ENCODE peak calls at places on chromosomes 11 and 22, in five cellular contexts. One of them, this sample, is unnamed.
A peak's percentile ranks its signal among the peaks of the same experiment; 100 is the strongest.

GRCh38 chr11:23644443-23644842 is 784.2 kb upstream of the CCDC179 start:
- DNase-seq in thoracic aorta: no peak
- DNase-seq in right atrium auricular region: no peak
- DNase-seq in nephron progenitor cell: no peak
- DNase-seq in thyroid gland: no peak
- DNase-seq in this sample: no peak

GRCh38 chr11:129425214-129425613 is 49.6 kb downstream of the BARX2 start:
- DNase-seq in thoracic aorta: no peak
- DNase-seq in right atrium auricular region: no peak
- DNase-seq in nephron progenitor cell: no peak
- DNase-seq in thyroid gland: no peak
- DNase-seq in this sample: no peak

GRCh38 chr11:59062602-59063529 is 23.2 kb upstream of the GLYATL1B start:
- DNase-seq in thoracic aorta: no peak
- DNase-seq in right atrium auricular region: no peak
- DNase-seq in nephron progenitor cell: no peak
- DNase-seq in thyroid gland: no peak
- DNase-seq in this sample: no peak

GRCh38 chr11:45212566-45213315 is 66.3 kb downstream of the PRDM11 start:
- DNase-seq in thoracic aorta: no peak
- DNase-seq in right atrium auricular region: no peak
- DNase-seq in nephron progenitor cell: peak; percentile 31
- DNase-seq in thyroid gland: no peak
- DNase-seq in this sample: no peak

GRCh38 chr22:23622634-23623033 is 9.5 kb downstream of the DRICH1 start:
- DNase-seq in thoracic aorta: no peak
- DNase-seq in right atrium auricular region: no peak
- DNase-seq in nephron progenitor cell: no peak
- DNase-seq in thyroid gland: no peak
- DNase-seq in this sample: no peak

GRCh38 chr11:84549221-84549620 is 1077.9 kb downstream of the DLG2 start:
- DNase-seq in thoracic aorta: no peak
- DNase-seq in right atrium auricular region: no peak
- DNase-seq in nephron progenitor cell: no peak
- DNase-seq in thyroid gland: no peak
- DNase-seq in this sample: no peak

GRCh38 chr11:41461057-41461681 is 1.7 kb upstream of the LRRC4C start:
- DNase-seq in thoracic aorta: no peak
- DNase-seq in right atrium auricular region: no peak
- DNase-seq in nephron progenitor cell: no peak
- DNase-seq in thyroid gland: no peak
- DNase-seq in this sample: no peak

GRCh38 chr11:17528906-17529813 is 15.1 kb downstream of the USH1C start:
- DNase-seq in thoracic aorta: no peak
- DNase-seq in right atrium auricular region: no peak
- DNase-seq in nephron progenitor cell: no peak
- DNase-seq in thyroid gland: peak; percentile 83
- DNase-seq in this sample: no peak

GRCh38 chr11:25970726-25971508 is 361.0 kb upstream of the ANO3 start:
- DNase-seq in thoracic aorta: no peak
- DNase-seq in right atrium auricular region: no peak
- DNase-seq in nephron progenitor cell: no peak
- DNase-seq in thyroid gland: no peak
- DNase-seq in this sample: no peak

GRCh38 chr11:122423886-122424285 is 231.6 kb upstream of the UBASH3B start:
- DNase-seq in thoracic aorta: no peak
- DNase-seq in right atrium auricular region: no peak
- DNase-seq in nephron progenitor cell: no peak
- DNase-seq in thyroid gland: no peak
- DNase-seq in this sample: no peak

GRCh38 chr11:74650498-74650897 is 58.1 kb downstream of the POLD3 start:
- DNase-seq in thoracic aorta: no peak
- DNase-seq in right atrium auricular region: no peak
- DNase-seq in nephron progenitor cell: no peak
- DNase-seq in thyroid gland: no peak
- DNase-seq in this sample: no peak

GRCh38 chr11:28887681-28888080 is 779.5 kb downstream of the METTL15 start:
- DNase-seq in thoracic aorta: no peak
- DNase-seq in right atrium auricular region: no peak
- DNase-seq in nephron progenitor cell: no peak
- DNase-seq in thyroid gland: no peak
- DNase-seq in this sample: no peak

GRCh38 chr11:103594283-103594682 is 442.2 kb upstream of the DDI1 start:
- DNase-seq in thoracic aorta: no peak
- DNase-seq in right atrium auricular region: no peak
- DNase-seq in nephron progenitor cell: no peak
- DNase-seq in thyroid gland: no peak
- DNase-seq in this sample: no peak

GRCh38 chr11:113376156-113376555 is 11.4 kb upstream of the ANKK1 start:
- DNase-seq in thoracic aorta: no peak
- DNase-seq in right atrium auricular region: no peak
- DNase-seq in nephron progenitor cell: no peak
- DNase-seq in thyroid gland: no peak
- DNase-seq in this sample: no peak

GRCh38 chr11:43580735-43581369 is 99.7 kb upstream of the HSD17B12 start:
- DNase-seq in thoracic aorta: no peak
- DNase-seq in right atrium auricular region: no peak
- DNase-seq in nephron progenitor cell: peak; percentile 39
- DNase-seq in thyroid gland: no peak
- DNase-seq in this sample: no peak

GRCh38 chr11:30435488-30435887 is 112.6 kb downstream of the ARL14EP start:
- DNase-seq in thoracic aorta: no peak
- DNase-seq in right atrium auricular region: no peak
- DNase-seq in nephron progenitor cell: no peak
- DNase-seq in thyroid gland: peak; percentile 37
- DNase-seq in this sample: no peak

GRCh38 chr22:33917744-33918406 is 2.4 kb downstream of the LARGE1 start:
- DNase-seq in thoracic aorta: no peak
- DNase-seq in right atrium auricular region: no peak
- DNase-seq in nephron progenitor cell: peak; percentile 10
- DNase-seq in thyroid gland: no peak
- DNase-seq in this sample: no peak

GRCh38 chr11:1561266-1561665 is 10.8 kb downstream of the DUSP8 start:
- DNase-seq in thoracic aorta: no peak
- DNase-seq in right atrium auricular region: no peak
- DNase-seq in nephron progenitor cell: no peak
- DNase-seq in thyroid gland: no peak
- DNase-seq in this sample: peak; percentile 68

GRCh38 chr22:46830001-46830715 is 67.7 kb downstream of the TBC1D22A start:
- DNase-seq in thoracic aorta: no peak
- DNase-seq in right atrium auricular region: peak; percentile 71
- DNase-seq in nephron progenitor cell: no peak
- DNase-seq in thyroid gland: peak; percentile 20
- DNase-seq in this sample: peak; percentile 62

GRCh38 chr22:46835288-46835687 is 72.8 kb downstream of the TBC1D22A start:
- DNase-seq in thoracic aorta: no peak
- DNase-seq in right atrium auricular region: no peak
- DNase-seq in nephron progenitor cell: no peak
- DNase-seq in thyroid gland: no peak
- DNase-seq in this sample: no peak

GRCh38 chr22:46830841-46831240 is 68.4 kb downstream of the TBC1D22A start:
- DNase-seq in thoracic aorta: no peak
- DNase-seq in right atrium auricular region: no peak
- DNase-seq in nephron progenitor cell: no peak
- DNase-seq in thyroid gland: no peak
- DNase-seq in this sample: no peak

GRCh38 chr22:46835693-46836092 is 73.2 kb downstream of the TBC1D22A start:
- DNase-seq in thoracic aorta: no peak
- DNase-seq in right atrium auricular region: no peak
- DNase-seq in nephron progenitor cell: no peak
- DNase-seq in thyroid gland: no peak
- DNase-seq in this sample: no peak

GRCh38 chr22:46833228-46833627 is 70.8 kb downstream of the TBC1D22A start:
- DNase-seq in thoracic aorta: no peak
- DNase-seq in right atrium auricular region: no peak
- DNase-seq in nephron progenitor cell: peak; percentile 21
- DNase-seq in thyroid gland: peak; percentile 67
- DNase-seq in this sample: no peak
- TF ChIP-seq CTCF in thoracic aorta: no peak
- TF ChIP-seq CTCF in right atrium auricular region: peak; percentile 41
- TF ChIP-seq CTCF in nephron progenitor cell: peak; percentile 27
- TF ChIP-seq CTCF in thyroid gland: no peak
- TF ChIP-seq CTCF in this sample: peak; percentile 67

DNA sequence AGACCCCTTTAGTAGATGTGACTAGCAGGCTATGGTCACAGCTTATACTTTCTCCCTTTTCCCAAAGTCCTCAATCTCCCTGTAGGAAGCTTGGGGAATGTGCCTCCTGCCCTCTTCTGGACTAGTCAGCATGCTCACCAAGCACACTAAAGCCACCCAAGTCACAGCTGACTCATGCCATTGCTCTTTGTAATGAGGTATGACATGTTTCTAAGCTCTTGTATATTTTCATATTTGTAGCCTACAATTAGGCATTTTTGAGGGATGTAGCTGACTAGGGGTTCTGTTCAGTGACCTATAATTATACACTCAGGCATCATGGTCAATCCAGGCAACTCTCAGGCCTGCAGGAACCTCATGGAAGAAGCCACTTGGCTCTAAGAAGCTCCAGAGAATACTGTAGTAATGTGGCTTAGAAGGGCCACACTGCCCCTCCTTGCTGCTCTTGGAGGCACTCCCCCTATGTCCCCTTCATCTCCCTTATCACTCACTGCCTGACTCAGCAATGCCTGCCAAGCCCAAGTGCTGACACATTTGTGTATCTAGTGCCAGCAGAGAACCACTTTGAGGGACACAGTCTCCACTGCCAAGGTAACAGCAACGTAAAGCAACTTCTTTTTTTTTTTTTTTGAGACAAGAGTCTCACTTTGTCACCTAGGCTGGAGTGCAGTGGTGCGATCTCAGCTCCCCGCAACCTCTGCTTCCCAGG is 86.2 kb downstream of the RPL27A start:
- DNase-seq in thoracic aorta: peak; percentile 62
- DNase-seq in right atrium auricular region: no peak
- DNase-seq in nephron progenitor cell: no peak
- DNase-seq in thyroid gland: peak; percentile 64
- DNase-seq in this sample: no peak
- TF ChIP-seq CTCF in thoracic aorta: peak; percentile 29
- TF ChIP-seq CTCF in right atrium auricular region: peak; percentile 49
- TF ChIP-seq CTCF in nephron progenitor cell: no peak
- TF ChIP-seq CTCF in thyroid gland: no peak
- TF ChIP-seq CTCF in this sample: no peak

GRCh38 chr11:3049430-3050243 is 7.6 kb downstream of the CARS1 start:
- DNase-seq in thoracic aorta: peak; percentile 55
- DNase-seq in right atrium auricular region: peak; percentile 85
- DNase-seq in nephron progenitor cell: no peak
- DNase-seq in thyroid gland: peak; percentile 35
- DNase-seq in this sample: no peak
- TF ChIP-seq CTCF in thoracic aorta: peak; percentile 38
- TF ChIP-seq CTCF in right atrium auricular region: peak; percentile 29
- TF ChIP-seq CTCF in nephron progenitor cell: no peak
- TF ChIP-seq CTCF in thyroid gland: no peak
- TF ChIP-seq CTCF in this sample: no peak

GRCh38 chr11:60942207-60942606 is 9.8 kb downstream of the SLC15A3 start:
- DNase-seq in thoracic aorta: no peak
- DNase-seq in right atrium auricular region: no peak
- DNase-seq in nephron progenitor cell: no peak
- DNase-seq in thyroid gland: no peak
- DNase-seq in this sample: no peak
- TF ChIP-seq CTCF in thoracic aorta: no peak
- TF ChIP-seq CTCF in right atrium auricular region: no peak
- TF ChIP-seq CTCF in nephron progenitor cell: no peak
- TF ChIP-seq CTCF in thyroid gland: no peak
- TF ChIP-seq CTCF in this sample: no peak

DNA sequence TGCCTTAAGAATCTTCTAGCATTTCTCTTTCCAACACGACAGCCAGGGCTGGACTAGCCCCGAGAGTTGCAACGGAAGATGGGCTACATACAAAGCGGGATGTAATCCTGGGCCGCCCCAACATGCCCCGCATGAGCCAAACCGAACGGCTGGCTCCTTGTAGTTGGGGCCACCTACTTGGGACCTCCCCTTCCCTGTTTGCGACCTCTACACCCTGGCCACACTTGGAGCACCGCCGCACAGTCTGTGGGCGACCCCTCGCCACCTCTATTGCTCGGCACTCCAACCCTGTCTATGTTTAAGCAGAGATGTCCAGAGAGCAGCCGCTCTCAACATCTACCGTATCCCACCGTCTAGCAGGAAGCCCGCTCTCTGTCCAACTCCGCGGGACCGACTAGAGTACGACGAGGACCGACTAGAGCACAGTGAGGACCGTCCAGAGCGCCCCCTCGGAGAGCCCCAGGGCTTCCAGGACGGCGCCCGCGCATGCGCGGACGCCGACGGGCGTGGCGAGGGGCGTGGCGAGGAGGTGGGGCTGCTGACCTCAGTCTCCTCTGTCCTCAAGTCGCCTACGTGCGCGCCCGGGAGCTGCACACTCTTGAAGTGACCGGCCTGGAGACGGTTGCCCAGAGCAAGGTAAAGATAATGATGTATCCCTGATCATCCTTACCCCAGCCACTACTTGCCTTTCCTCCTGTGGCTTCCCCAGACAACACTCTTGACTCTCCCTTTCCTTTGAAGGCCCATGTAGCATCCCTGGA is 32.3 kb downstream of the NEAT1 start:
- DNase-seq in thoracic aorta: peak; percentile 64
- DNase-seq in right atrium auricular region: peak; percentile 95
- DNase-seq in nephron progenitor cell: peak; percentile 85
- DNase-seq in thyroid gland: peak; percentile 91
- DNase-seq in this sample: no peak
- TF ChIP-seq CTCF in thoracic aorta: no peak
- TF ChIP-seq CTCF in right atrium auricular region: peak; percentile 32
- TF ChIP-seq CTCF in nephron progenitor cell: no peak
- TF ChIP-seq CTCF in thyroid gland: no peak
- TF ChIP-seq CTCF in this sample: no peak